ENCODE peak calls at places on chromosomes 3 and 15, in nine cellular contexts. One of them, this sample, is unnamed.

GRCh38 chr3:119073258-119074001 is 38.8 kb upstream of the IGSF11 start:
- DNase-seq in uterus: no peak
- DNase-seq in A549: no peak
- DNase-seq in IMR-90: no peak
- DNase-seq in sigmoid colon: peak; percentile 55
- DNase-seq in ovary: no peak
- DNase-seq in upper lobe of left lung: peak; percentile 61
- DNase-seq in heart left ventricle: no peak
- DNase-seq in stomach: no peak
- DNase-seq in this sample: no peak

GRCh38 chr3:78868570-78868969 is 899.2 kb downstream of the ROBO1 start:
- DNase-seq in ovary: no peak
- DNase-seq in heart left ventricle: no peak
- DNase-seq in uterus: no peak
- DNase-seq in stomach: no peak
- DNase-seq in sigmoid colon: no peak
- DNase-seq in A549: no peak
- DNase-seq in IMR-90: no peak
- DNase-seq in upper lobe of left lung: no peak
- DNase-seq in this sample: no peak

GRCh38 chr15:70451861-70452653 is 311.3 kb downstream of the UACA start:
- DNase-seq in heart left ventricle: no peak
- DNase-seq in uterus: no peak
- DNase-seq in sigmoid colon: no peak
- DNase-seq in stomach: peak; percentile 75
- DNase-seq in IMR-90: no peak
- DNase-seq in A549: no peak
- DNase-seq in ovary: no peak
- DNase-seq in upper lobe of left lung: no peak
- DNase-seq in this sample: no peak

GRCh38 chr3:31762016-31762764 is 218.9 kb downstream of the OSBPL10 start:
- DNase-seq in upper lobe of left lung: no peak
- DNase-seq in ovary: no peak
- DNase-seq in IMR-90: no peak
- DNase-seq in uterus: no peak
- DNase-seq in stomach: no peak
- DNase-seq in heart left ventricle: no peak
- DNase-seq in sigmoid colon: no peak
- DNase-seq in A549: no peak
- DNase-seq in this sample: no peak

GRCh38 chr3:101020616-101021015 is 27.4 kb upstream of the ABI3BP start:
- DNase-seq in uterus: no peak
- DNase-seq in stomach: no peak
- DNase-seq in A549: no peak
- DNase-seq in heart left ventricle: no peak
- DNase-seq in IMR-90: peak; percentile 80
- DNase-seq in upper lobe of left lung: no peak
- DNase-seq in sigmoid colon: no peak
- DNase-seq in ovary: no peak
- DNase-seq in this sample: peak; percentile 60

GRCh38 chr3:32293908-32294307 is 55.4 kb downstream of the CMTM8 start:
- DNase-seq in A549: no peak
- DNase-seq in ovary: no peak
- DNase-seq in stomach: no peak
- DNase-seq in sigmoid colon: no peak
- DNase-seq in IMR-90: no peak
- DNase-seq in heart left ventricle: no peak
- DNase-seq in uterus: no peak
- DNase-seq in upper lobe of left lung: no peak
- DNase-seq in this sample: no peak

GRCh38 chr3:101466465-101467309 is 46.3 kb downstream of the SENP7 start:
- DNase-seq in uterus: no peak
- DNase-seq in IMR-90: peak; percentile 7
- DNase-seq in upper lobe of left lung: peak; percentile 22
- DNase-seq in ovary: no peak
- DNase-seq in stomach: peak; percentile 45
- DNase-seq in heart left ventricle: no peak
- DNase-seq in sigmoid colon: no peak
- DNase-seq in A549: peak; percentile 21
- DNase-seq in this sample: no peak

GRCh38 chr3:38627956-38628355 is 21.5 kb downstream of the SCN5A start:
- DNase-seq in stomach: no peak
- DNase-seq in heart left ventricle: no peak
- DNase-seq in IMR-90: no peak
- DNase-seq in sigmoid colon: no peak
- DNase-seq in uterus: no peak
- DNase-seq in upper lobe of left lung: no peak
- DNase-seq in ovary: no peak
- DNase-seq in A549: peak; percentile 17
- DNase-seq in this sample: peak; percentile 32

GRCh38 chr15:86021281-86022264 is 58.1 kb upstream of the AGBL1 start:
- DNase-seq in A549: peak; percentile 24
- DNase-seq in upper lobe of left lung: no peak
- DNase-seq in heart left ventricle: no peak
- DNase-seq in sigmoid colon: no peak
- DNase-seq in stomach: no peak
- DNase-seq in uterus: peak; percentile 35
- DNase-seq in ovary: no peak
- DNase-seq in IMR-90: no peak
- DNase-seq in this sample: no peak

GRCh38 chr15:39934415-39935044 is 615 bp downstream of the EIF2AK4 start:
- DNase-seq in A549: no peak
- DNase-seq in ovary: no peak
- DNase-seq in IMR-90: no peak
- DNase-seq in upper lobe of left lung: no peak
- DNase-seq in sigmoid colon: no peak
- DNase-seq in heart left ventricle: no peak
- DNase-seq in stomach: no peak
- DNase-seq in uterus: no peak
- DNase-seq in this sample: peak; percentile 47

GRCh38 chr3:110731148-110731547 is 340.5 kb upstream of the NECTIN3 start:
- DNase-seq in upper lobe of left lung: no peak
- DNase-seq in A549: no peak
- DNase-seq in heart left ventricle: no peak
- DNase-seq in IMR-90: no peak
- DNase-seq in ovary: no peak
- DNase-seq in uterus: no peak
- DNase-seq in stomach: no peak
- DNase-seq in sigmoid colon: no peak
- DNase-seq in this sample: no peak

DNA sequence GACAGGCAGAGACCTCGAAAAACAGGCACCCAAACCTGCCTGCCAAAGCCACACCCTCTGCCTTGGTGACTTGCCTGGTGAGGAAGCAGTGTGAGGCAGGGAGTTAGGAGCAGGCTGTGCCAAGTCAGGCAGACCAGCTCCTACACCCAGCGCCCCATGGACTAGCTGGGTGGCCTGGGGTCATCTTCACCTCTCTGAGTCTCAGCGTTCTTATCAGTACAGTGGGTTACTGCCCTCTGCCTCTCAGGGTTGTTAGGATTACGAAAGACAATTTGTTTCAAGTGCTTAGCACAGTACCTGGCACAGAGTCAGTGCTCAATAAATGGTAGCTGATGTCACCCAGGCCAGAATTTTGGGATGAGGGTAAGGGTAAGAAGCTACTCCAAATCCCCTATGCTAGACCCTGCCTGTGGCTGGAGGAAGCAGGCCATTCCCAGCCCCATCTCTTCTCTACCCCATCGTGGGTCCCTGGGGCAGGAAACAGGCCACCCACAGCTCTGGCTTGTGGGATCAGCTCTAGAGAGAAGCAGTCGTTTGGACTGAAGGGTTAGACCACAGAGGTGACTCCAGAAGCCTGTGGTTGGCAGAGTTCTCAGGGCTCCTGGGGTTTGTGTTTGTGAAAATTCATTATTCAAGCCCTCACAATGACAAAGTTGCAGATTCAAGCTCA is 10.1 kb downstream of the SLC51B start:
- DNase-seq in sigmoid colon: no peak
- DNase-seq in upper lobe of left lung: no peak
- DNase-seq in heart left ventricle: peak; percentile 64
- DNase-seq in IMR-90: peak; percentile 45
- DNase-seq in ovary: no peak
- DNase-seq in uterus: peak; percentile 52
- DNase-seq in A549: no peak
- DNase-seq in stomach: peak; percentile 48
- DNase-seq in this sample: no peak
- H3K4me3 ChIP-seq in sigmoid colon: no peak overlapping the region
- H3K4me3 ChIP-seq in upper lobe of left lung: no peak overlapping the region
- H3K4me3 ChIP-seq in heart left ventricle: no peak overlapping the region
- H3K4me3 ChIP-seq in IMR-90: no peak overlapping the region
- H3K4me3 ChIP-seq in ovary: no peak overlapping the region
- H3K4me3 ChIP-seq in uterus: no peak overlapping the region
- H3K4me3 ChIP-seq in A549: no peak overlapping the region
- H3K4me3 ChIP-seq in stomach: no peak overlapping the region
- H3K4me3 ChIP-seq in this sample: no peak overlapping the region

DNA sequence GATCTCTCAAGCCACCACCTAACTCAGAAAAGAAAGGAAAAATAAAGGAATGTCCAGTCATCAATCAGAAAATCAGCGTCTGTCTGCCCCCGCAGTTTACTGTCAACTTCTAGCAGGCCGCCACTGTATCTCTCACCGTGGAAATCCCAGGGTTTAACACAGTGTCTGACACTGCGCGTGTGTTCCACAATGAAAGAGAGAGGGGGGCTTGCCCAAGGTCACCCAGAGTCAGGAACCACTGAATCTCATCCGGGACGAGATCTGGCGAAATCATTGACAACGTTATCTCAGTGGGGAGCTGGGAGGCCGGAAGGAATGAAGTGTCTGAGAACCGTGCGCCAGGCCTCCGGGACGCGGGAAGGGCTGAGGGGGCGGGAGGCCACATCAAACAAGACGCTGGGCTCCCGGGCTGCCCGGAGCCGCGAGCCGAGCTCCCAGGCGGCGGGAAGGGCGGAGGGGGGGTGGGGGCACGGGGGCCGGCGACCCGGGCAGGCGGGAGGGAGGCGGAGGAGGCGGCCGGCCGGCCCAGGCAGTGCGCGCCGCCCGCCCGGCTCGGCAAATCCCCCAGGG is 2.2 kb upstream of the HES1 start:
- DNase-seq in stomach: peak; percentile 61
- DNase-seq in upper lobe of left lung: no peak
- DNase-seq in heart left ventricle: peak; percentile 75
- DNase-seq in sigmoid colon: peak; percentile 83
- DNase-seq in A549: peak; percentile 68
- DNase-seq in uterus: peak; percentile 73
- DNase-seq in IMR-90: peak; percentile 55
- DNase-seq in ovary: peak; percentile 62
- DNase-seq in this sample: peak; percentile 76
- TF ChIP-seq POLR2A in stomach: no peak
- TF ChIP-seq POLR2A in upper lobe of left lung: no peak
- TF ChIP-seq POLR2A in heart left ventricle: no peak
- TF ChIP-seq POLR2A in sigmoid colon: no peak
- TF ChIP-seq POLR2A in A549: no peak
- TF ChIP-seq POLR2A in uterus: no peak
- TF ChIP-seq POLR2A in IMR-90: peak; percentile 42
- TF ChIP-seq POLR2A in ovary: no peak
- TF ChIP-seq POLR2A in this sample: peak; percentile 44

GRCh38 chr3:194588741-194589140 is 44.5 kb downstream of the TMEM44 start:
- DNase-seq in ovary: no peak
- DNase-seq in stomach: no peak
- DNase-seq in A549: no peak
- DNase-seq in sigmoid colon: no peak
- DNase-seq in heart left ventricle: no peak
- DNase-seq in uterus: no peak
- DNase-seq in IMR-90: peak; percentile 59
- DNase-seq in upper lobe of left lung: no peak
- DNase-seq in this sample: peak; percentile 46

GRCh38 chr3:194585880-194586281 is 47.3 kb downstream of the TMEM44 start:
- DNase-seq in upper lobe of left lung: no peak
- DNase-seq in stomach: no peak
- DNase-seq in IMR-90: no peak
- DNase-seq in heart left ventricle: no peak
- DNase-seq in sigmoid colon: no peak
- DNase-seq in A549: no peak
- DNase-seq in uterus: no peak
- DNase-seq in ovary: no peak
- DNase-seq in this sample: no peak

GRCh38 chr3:194586839-194587238 is 46.4 kb downstream of the TMEM44 start:
- DNase-seq in stomach: no peak
- DNase-seq in sigmoid colon: no peak
- DNase-seq in ovary: no peak
- DNase-seq in upper lobe of left lung: no peak
- DNase-seq in uterus: no peak
- DNase-seq in IMR-90: peak; percentile 84
- DNase-seq in heart left ventricle: no peak
- DNase-seq in A549: no peak
- DNase-seq in this sample: peak; percentile 75

GRCh38 chr3:194588236-194588635 is 45.0 kb downstream of the TMEM44 start:
- DNase-seq in sigmoid colon: no peak
- DNase-seq in heart left ventricle: no peak
- DNase-seq in IMR-90: no peak
- DNase-seq in ovary: no peak
- DNase-seq in A549: no peak
- DNase-seq in uterus: no peak
- DNase-seq in stomach: no peak
- DNase-seq in upper lobe of left lung: no peak
- DNase-seq in this sample: no peak

DNA sequence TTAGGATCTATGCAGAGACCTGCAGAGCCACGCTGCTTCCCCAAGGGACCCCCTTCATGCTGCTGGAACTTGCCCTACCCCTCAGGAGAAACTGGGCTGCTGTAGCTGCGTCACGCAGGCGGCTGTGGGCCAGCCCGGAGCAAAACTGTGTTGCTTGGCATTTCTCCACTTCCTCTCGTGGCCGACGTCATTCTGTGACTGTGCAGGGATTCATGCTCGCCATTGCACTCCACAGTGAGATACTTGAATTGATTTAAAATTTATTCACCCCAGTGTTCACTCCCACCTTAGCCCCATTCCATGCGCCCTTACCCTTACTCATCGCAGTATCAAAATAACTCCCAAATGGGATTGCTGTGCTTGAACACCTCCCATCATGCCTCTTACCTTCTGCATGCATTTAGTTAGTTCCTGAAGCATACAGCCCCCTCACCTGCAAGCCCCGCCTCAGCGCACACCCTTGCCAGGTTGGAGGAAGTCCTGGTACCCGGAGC is 45.7 kb downstream of the TMEM44 start:
- DNase-seq in heart left ventricle: peak; percentile 52
- DNase-seq in uterus: no peak
- DNase-seq in upper lobe of left lung: peak; percentile 61
- DNase-seq in sigmoid colon: no peak
- DNase-seq in stomach: no peak
- DNase-seq in ovary: no peak
- DNase-seq in A549: no peak
- DNase-seq in IMR-90: peak; percentile 70
- DNase-seq in this sample: peak; percentile 85
- H3K27ac ChIP-seq in heart left ventricle: no peak overlapping the region
- H3K27ac ChIP-seq in uterus: no peak overlapping the region
- H3K27ac ChIP-seq in upper lobe of left lung: no peak overlapping the region
- H3K27ac ChIP-seq in sigmoid colon: no peak overlapping the region
- H3K27ac ChIP-seq in stomach: peak overlapping the region; percentile 48
- H3K27ac ChIP-seq in ovary: no peak overlapping the region
- H3K27ac ChIP-seq in A549: no peak overlapping the region
- H3K27ac ChIP-seq in IMR-90: peak overlapping the region; percentile 10
- H3K27ac ChIP-seq in this sample: peak overlapping the region; percentile 81

DNA sequence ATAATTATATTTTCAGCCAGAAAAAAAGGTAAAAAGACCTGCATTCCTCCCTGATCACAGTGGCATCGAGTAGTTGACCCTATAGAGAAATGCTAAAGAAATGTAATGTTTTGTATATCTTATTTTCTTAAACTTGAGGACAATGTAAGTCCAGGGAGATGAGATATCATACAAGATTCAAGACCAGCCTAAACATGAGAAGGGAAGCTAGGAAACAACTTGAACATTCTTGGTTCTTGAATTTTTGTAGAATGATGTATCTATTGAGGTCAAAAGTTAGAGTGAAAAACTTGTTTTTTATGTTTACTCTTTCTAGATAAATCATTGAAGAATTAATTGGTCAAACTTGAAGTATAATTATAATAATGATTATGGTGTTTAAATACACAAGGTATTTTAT is 497.7 kb upstream of the TBL1XR1 start:
- DNase-seq in A549: no peak
- DNase-seq in IMR-90: no peak
- DNase-seq in heart left ventricle: no peak
- DNase-seq in uterus: no peak
- DNase-seq in upper lobe of left lung: no peak
- DNase-seq in sigmoid colon: no peak
- DNase-seq in stomach: no peak
- DNase-seq in ovary: no peak
- DNase-seq in this sample: no peak
- H3K4me3 ChIP-seq in A549: no peak overlapping the region
- H3K4me3 ChIP-seq in IMR-90: no peak overlapping the region
- H3K4me3 ChIP-seq in heart left ventricle: no peak overlapping the region
- H3K4me3 ChIP-seq in uterus: no peak overlapping the region
- H3K4me3 ChIP-seq in upper lobe of left lung: no peak overlapping the region
- H3K4me3 ChIP-seq in sigmoid colon: no peak overlapping the region
- H3K4me3 ChIP-seq in stomach: no peak overlapping the region
- H3K4me3 ChIP-seq in ovary: no peak overlapping the region
- H3K4me3 ChIP-seq in this sample: no peak overlapping the region

This sample was measured in endothelial cell of umbilical vein.